ENCODE peak calls at places on chromosomes 3 and 15, in five cellular contexts. One of them, this sample, is unnamed.

GRCh38 chr3:151087648-151088047 is 2.2 kb downstream of the MED12L start:
- DNase-seq in IMR-90: no peak
- DNase-seq in MM.1S: no peak
- DNase-seq in mesendoderm: no peak
- DNase-seq in HepG2: no peak
- DNase-seq in this sample: no peak

GRCh38 chr3:14922863-14923262 is 24.5 kb upstream of the NR2C2 start:
- DNase-seq in HepG2: no peak
- DNase-seq in mesendoderm: no peak
- DNase-seq in IMR-90: no peak
- DNase-seq in MM.1S: no peak
- DNase-seq in this sample: no peak

GRCh38 chr3:40191850-40192448 is 117.6 kb upstream of the EIF1B start:
- DNase-seq in IMR-90: peak
- DNase-seq in mesendoderm: peak
- DNase-seq in MM.1S: peak
- DNase-seq in HepG2: peak
- DNase-seq in this sample: peak

GRCh38 chr15:51108933-51109550 is 14.3 kb upstream of the TNFAIP8L3 start:
- DNase-seq in mesendoderm: no peak
- DNase-seq in HepG2: no peak
- DNase-seq in MM.1S: no peak
- DNase-seq in IMR-90: peak
- DNase-seq in this sample: no peak

GRCh38 chr3:39911465-39912309 is 102.3 kb downstream of the MYRIP start:
- DNase-seq in MM.1S: no peak
- DNase-seq in HepG2: peak
- DNase-seq in IMR-90: no peak
- DNase-seq in mesendoderm: peak
- DNase-seq in this sample: no peak

GRCh38 chr3:180492047-180492446 is 109.9 kb upstream of the TTC14 start:
- DNase-seq in mesendoderm: no peak
- DNase-seq in IMR-90: no peak
- DNase-seq in MM.1S: no peak
- DNase-seq in HepG2: no peak
- DNase-seq in this sample: peak

GRCh38 chr3:195004512-195005250 is 266.3 kb downstream of the XXYLT1 start:
- DNase-seq in HepG2: no peak
- DNase-seq in IMR-90: no peak
- DNase-seq in MM.1S: no peak
- DNase-seq in mesendoderm: no peak
- DNase-seq in this sample: no peak

GRCh38 chr15:82133251-82133650 is 87.4 kb upstream of the MEX3B start:
- DNase-seq in MM.1S: no peak
- DNase-seq in HepG2: no peak
- DNase-seq in mesendoderm: no peak
- DNase-seq in IMR-90: no peak
- DNase-seq in this sample: no peak

DNA sequence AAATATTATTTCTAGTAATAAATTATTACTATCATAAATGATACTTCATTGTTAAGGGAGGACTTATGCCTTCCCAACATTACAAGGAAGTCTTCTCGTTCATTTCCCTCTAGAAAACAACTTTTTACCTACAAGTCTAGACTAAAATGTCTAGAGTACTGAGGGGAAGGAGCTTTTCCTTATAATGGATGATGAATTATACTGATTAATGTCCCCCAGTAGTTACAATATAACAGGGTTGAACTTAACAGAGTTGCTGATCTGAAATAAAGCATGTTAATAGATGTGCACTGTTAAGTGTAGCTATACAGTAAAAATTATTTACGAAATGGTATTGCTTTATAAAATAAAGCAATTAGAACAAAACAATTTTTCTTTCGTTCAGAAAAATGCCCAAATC is 2.7 kb upstream of the MNS1 start:
- DNase-seq in mesendoderm: no peak
- DNase-seq in MM.1S: no peak
- DNase-seq in HepG2: no peak
- DNase-seq in IMR-90: no peak
- DNase-seq in this sample: no peak
- H3K9ac ChIP-seq in mesendoderm: no peak
- H3K9ac ChIP-seq in MM.1S: no peak
- H3K9ac ChIP-seq in HepG2: no peak
- H3K9ac ChIP-seq in IMR-90: no peak
- H3K9ac ChIP-seq in this sample: no peak

GRCh38 chr3:54899273-54899672 is 28.6 kb downstream of the LRTM1 start:
- DNase-seq in IMR-90: no peak
- DNase-seq in HepG2: no peak
- DNase-seq in mesendoderm: no peak
- DNase-seq in MM.1S: no peak
- DNase-seq in this sample: no peak
- H3K4me2 ChIP-seq in IMR-90: no peak
- H3K4me2 ChIP-seq in HepG2: no peak
- H3K4me2 ChIP-seq in mesendoderm: no peak
- H3K4me2 ChIP-seq in MM.1S: no peak
- H3K4me2 ChIP-seq in this sample: no peak

DNA sequence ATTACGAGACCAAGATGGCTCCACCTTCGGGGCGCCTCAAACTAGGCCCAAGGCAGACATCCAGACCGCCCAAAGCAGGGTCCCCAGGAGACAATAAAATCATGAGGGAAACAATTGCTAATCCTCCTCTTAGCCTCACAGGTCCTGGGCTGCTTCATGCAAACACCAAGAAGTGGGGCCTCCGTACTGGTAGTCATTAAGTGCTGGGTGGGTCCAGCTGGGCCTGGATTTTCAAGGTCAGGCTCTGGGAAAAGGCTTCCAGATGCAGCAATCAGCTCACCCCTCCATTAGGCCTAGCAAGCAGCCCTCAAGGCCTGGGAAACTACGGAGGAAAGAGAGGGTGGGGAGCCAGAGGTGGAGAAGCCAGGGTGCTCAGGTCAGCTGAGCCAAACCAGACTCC is 634 bp downstream of the FBXL22 start:
- DNase-seq in mesendoderm: no peak
- DNase-seq in MM.1S: no peak
- DNase-seq in HepG2: no peak
- DNase-seq in IMR-90: no peak
- DNase-seq in this sample: no peak
- H3K9ac ChIP-seq in mesendoderm: no peak
- H3K9ac ChIP-seq in MM.1S: no peak
- H3K9ac ChIP-seq in HepG2: no peak
- H3K9ac ChIP-seq in IMR-90: no peak
- H3K9ac ChIP-seq in this sample: no peak

GRCh38 chr15:37133619-37134018 is 33.3 kb upstream of the MEIS2 start:
- DNase-seq in mesendoderm: no peak
- DNase-seq in HepG2: no peak
- DNase-seq in MM.1S: no peak
- DNase-seq in IMR-90: peak
- DNase-seq in this sample: no peak
- H3K4me2 ChIP-seq in mesendoderm: no peak
- H3K4me2 ChIP-seq in HepG2: no peak
- H3K4me2 ChIP-seq in MM.1S: peak
- H3K4me2 ChIP-seq in IMR-90: peak
- H3K4me2 ChIP-seq in this sample: peak

GRCh38 chr3:29283297-29283681 is 2.4 kb downstream of the RBMS3 start:
- DNase-seq in IMR-90: peak
- DNase-seq in HepG2: no peak
- DNase-seq in MM.1S: no peak
- DNase-seq in mesendoderm: no peak
- DNase-seq in this sample: no peak

GRCh38 chr3:29285356-29286070 is 4.6 kb downstream of the RBMS3 start:
- DNase-seq in mesendoderm: peak
- DNase-seq in IMR-90: peak
- DNase-seq in HepG2: no peak
- DNase-seq in MM.1S: no peak
- DNase-seq in this sample: no peak

GRCh38 chr3:29282431-29283296 is 1.8 kb downstream of the RBMS3 start:
- DNase-seq in MM.1S: no peak
- DNase-seq in mesendoderm: peak
- DNase-seq in IMR-90: peak
- DNase-seq in HepG2: no peak
- DNase-seq in this sample: no peak

GRCh38 chr3:29284578-29284977 is 3.7 kb downstream of the RBMS3 start:
- DNase-seq in IMR-90: peak
- DNase-seq in mesendoderm: no peak
- DNase-seq in MM.1S: no peak
- DNase-seq in HepG2: no peak
- DNase-seq in this sample: no peak

DNA sequence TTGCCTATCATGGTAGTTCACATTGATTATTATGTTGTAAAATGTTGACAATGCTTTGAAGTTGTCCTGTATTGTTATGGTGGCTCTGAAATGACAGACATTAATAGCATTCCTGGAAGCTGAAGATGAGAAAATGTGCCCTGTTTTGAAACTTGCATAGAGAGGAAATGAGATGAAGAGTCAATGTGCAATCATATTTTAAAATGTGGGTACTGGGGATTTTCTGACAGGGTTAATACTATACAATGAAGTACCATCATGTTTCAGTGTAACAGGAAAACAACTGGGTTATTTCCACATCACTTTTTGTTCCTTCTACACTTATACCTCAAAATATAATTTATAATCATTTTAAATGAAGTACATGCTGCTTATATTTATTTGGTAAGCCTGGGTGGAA is 2.9 kb downstream of the RBMS3 start:
- DNase-seq in HepG2: no peak
- DNase-seq in IMR-90: no peak
- DNase-seq in mesendoderm: no peak
- DNase-seq in MM.1S: no peak
- DNase-seq in this sample: no peak
- H3K9ac ChIP-seq in HepG2: no peak
- H3K9ac ChIP-seq in IMR-90: peak
- H3K9ac ChIP-seq in mesendoderm: no peak
- H3K9ac ChIP-seq in MM.1S: no peak
- H3K9ac ChIP-seq in this sample: no peak

DNA sequence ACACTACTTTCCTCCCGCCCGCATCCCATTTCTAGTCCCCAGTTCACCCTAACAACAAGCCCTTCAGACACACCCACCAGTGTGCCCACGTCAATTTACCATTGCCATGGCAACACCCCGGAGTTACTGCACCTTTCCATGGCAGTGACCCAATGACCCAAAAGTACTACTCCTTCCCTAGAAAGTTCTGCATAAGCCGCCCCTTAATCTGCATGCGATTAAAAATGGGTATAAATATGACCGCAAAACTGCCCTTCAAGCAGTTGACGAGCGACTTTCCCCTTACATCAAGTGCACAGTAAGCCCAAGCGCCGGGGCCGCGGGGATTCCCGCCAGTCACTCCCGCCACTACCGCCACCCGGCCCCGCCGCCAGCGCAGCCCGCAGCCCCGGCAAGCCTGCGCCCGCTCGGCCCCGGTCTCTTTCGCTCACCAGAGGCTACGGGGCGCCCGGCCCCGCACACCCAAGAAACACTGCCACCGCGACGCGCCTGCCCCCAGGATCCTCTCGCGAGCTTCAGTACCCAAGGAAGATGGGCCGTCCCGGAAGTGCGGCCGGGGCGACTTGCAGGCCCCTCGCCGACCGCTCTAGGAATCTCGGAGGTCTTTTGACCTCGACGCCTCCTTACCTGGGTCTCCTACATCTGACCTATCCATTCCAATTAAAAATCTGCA is 27.2 kb upstream of the ZNF502 start:
- DNase-seq in HepG2: no peak
- DNase-seq in IMR-90: peak
- DNase-seq in MM.1S: peak
- DNase-seq in mesendoderm: peak
- DNase-seq in this sample: no peak
- H3K4me2 ChIP-seq in HepG2: no peak
- H3K4me2 ChIP-seq in IMR-90: peak
- H3K4me2 ChIP-seq in MM.1S: peak
- H3K4me2 ChIP-seq in mesendoderm: peak
- H3K4me2 ChIP-seq in this sample: peak

DNA sequence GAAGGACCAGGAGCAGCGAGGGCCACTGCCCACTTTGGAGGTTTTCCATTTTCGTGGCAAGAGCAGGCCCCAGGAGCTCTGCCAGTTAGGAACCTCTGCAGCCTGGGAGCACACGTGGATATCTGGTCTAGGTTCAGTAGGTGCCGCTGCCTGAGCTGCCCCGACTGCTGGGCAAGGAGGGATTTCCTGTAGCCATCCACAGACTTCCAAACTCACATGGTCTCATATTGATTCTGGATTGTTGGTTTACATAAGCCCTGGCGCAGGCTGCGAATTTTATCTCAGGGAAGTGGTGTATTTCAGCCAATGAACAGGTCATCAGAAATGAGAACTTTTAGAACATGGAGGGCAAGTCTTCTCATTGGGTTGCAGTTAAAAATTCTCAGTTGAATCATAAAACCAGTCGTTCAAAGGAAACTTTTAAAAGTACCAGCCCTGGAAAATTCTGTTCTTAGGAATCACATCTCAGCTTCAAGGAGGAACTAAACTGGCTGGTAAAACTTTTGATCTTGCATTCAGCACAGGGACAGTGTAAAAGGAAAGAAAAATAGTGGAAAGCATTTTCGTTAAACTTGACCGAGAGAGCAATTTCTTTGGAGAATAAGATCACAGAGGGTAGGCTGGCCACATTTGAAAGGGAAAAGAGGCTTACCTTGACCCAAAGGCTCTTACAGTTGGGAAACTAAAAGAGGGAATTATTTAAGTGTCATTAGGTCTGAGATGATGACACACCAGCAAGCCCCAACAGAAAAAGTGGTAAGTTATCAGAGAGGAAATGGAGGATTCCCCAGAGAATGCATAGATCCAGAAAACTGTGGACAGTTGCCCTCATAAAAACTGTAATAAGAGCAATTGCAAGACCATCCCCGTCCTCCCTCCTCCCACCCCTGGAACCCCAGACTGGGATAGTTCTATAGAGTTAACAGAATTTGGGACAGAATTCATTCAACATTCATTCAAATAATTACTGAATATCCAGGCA is 6.4 kb upstream of the RTP3 start:
- DNase-seq in MM.1S: no peak
- DNase-seq in mesendoderm: no peak
- DNase-seq in HepG2: no peak
- DNase-seq in IMR-90: no peak
- DNase-seq in this sample: no peak
- H3K9ac ChIP-seq in MM.1S: no peak
- H3K9ac ChIP-seq in mesendoderm: no peak
- H3K9ac ChIP-seq in HepG2: no peak
- H3K9ac ChIP-seq in IMR-90: peak
- H3K9ac ChIP-seq in this sample: no peak

This sample was measured in keratinocyte.